ENCODE peak calls at places on chromosomes 4 and X, in eight cellular contexts. One of them, this sample, is unnamed. For H3K4me1, the result is how much of the 10 kb centered on the place peaks cover.

GRCh38 chr4:99856166-99856565 is 38.1 kb downstream of the LAMTOR3 start:
- DNase-seq in psoas muscle: no peak
- DNase-seq in tibial artery: no peak
- DNase-seq in mesenchymal stem cell: peak
- DNase-seq in cardiac muscle cell: no peak
- DNase-seq in colonic mucosa: no peak
- DNase-seq in HepG2: no peak
- DNase-seq in upper lobe of right lung: no peak
- DNase-seq in this sample: no peak

GRCh38 chr4:76781698-76782595 is 116.0 kb downstream of the SOWAHB start:
- DNase-seq in colonic mucosa: no peak
- DNase-seq in HepG2: peak
- DNase-seq in upper lobe of right lung: no peak
- DNase-seq in psoas muscle: no peak
- DNase-seq in mesenchymal stem cell: peak
- DNase-seq in tibial artery: no peak
- DNase-seq in cardiac muscle cell: no peak
- DNase-seq in this sample: peak

GRCh38 chr4:155759372-155760252 is 791 bp downstream of the GUCY1B1 start:
- DNase-seq in mesenchymal stem cell: peak
- DNase-seq in HepG2: no peak
- DNase-seq in cardiac muscle cell: peak
- DNase-seq in tibial artery: peak
- DNase-seq in colonic mucosa: peak
- DNase-seq in psoas muscle: peak
- DNase-seq in upper lobe of right lung: peak
- DNase-seq in this sample: peak

GRCh38 chr4:53942712-53943111 is 121.7 kb downstream of the CHIC2 start:
- DNase-seq in cardiac muscle cell: no peak
- DNase-seq in HepG2: no peak
- DNase-seq in mesenchymal stem cell: no peak
- DNase-seq in psoas muscle: no peak
- DNase-seq in colonic mucosa: no peak
- DNase-seq in tibial artery: no peak
- DNase-seq in upper lobe of right lung: no peak
- DNase-seq in this sample: no peak

GRCh38 chrX:122418758-122419157 is 765.3 kb upstream of the GRIA3 start:
- DNase-seq in upper lobe of right lung: no peak
- DNase-seq in colonic mucosa: no peak
- DNase-seq in tibial artery: no peak
- DNase-seq in mesenchymal stem cell: no peak
- DNase-seq in HepG2: no peak
- DNase-seq in psoas muscle: no peak
- DNase-seq in cardiac muscle cell: no peak
- DNase-seq in this sample: no peak

GRCh38 chrX:8815460-8816065 is 14.4 kb upstream of the FAM9A start:
- DNase-seq in mesenchymal stem cell: peak
- DNase-seq in upper lobe of right lung: no peak
- DNase-seq in HepG2: peak
- DNase-seq in tibial artery: no peak
- DNase-seq in cardiac muscle cell: peak
- DNase-seq in psoas muscle: no peak
- DNase-seq in colonic mucosa: peak
- DNase-seq in this sample: no peak

GRCh38 chrX:41616935-41617334 is 71.8 kb upstream of the GPR34 start:
- DNase-seq in cardiac muscle cell: peak
- DNase-seq in tibial artery: no peak
- DNase-seq in mesenchymal stem cell: no peak
- DNase-seq in colonic mucosa: no peak
- DNase-seq in psoas muscle: no peak
- DNase-seq in HepG2: peak
- DNase-seq in upper lobe of right lung: no peak
- DNase-seq in this sample: no peak

GRCh38 chr4:94515365-94515764 is 63.6 kb downstream of the PDLIM5 start:
- DNase-seq in psoas muscle: no peak
- DNase-seq in HepG2: no peak
- DNase-seq in tibial artery: no peak
- DNase-seq in cardiac muscle cell: no peak
- DNase-seq in colonic mucosa: no peak
- DNase-seq in upper lobe of right lung: no peak
- DNase-seq in mesenchymal stem cell: peak
- DNase-seq in this sample: no peak

GRCh38 chr4:102759835-102760644 is 728 bp downstream of the MANBA start:
- DNase-seq in colonic mucosa: peak
- DNase-seq in HepG2: peak
- DNase-seq in mesenchymal stem cell: peak
- DNase-seq in tibial artery: peak
- DNase-seq in psoas muscle: no peak
- DNase-seq in cardiac muscle cell: peak
- DNase-seq in upper lobe of right lung: no peak
- DNase-seq in this sample: peak

GRCh38 chr4:168057412-168057811 is 34.9 kb upstream of the ANXA10 start:
- DNase-seq in upper lobe of right lung: no peak
- DNase-seq in HepG2: no peak
- DNase-seq in psoas muscle: no peak
- DNase-seq in tibial artery: no peak
- DNase-seq in mesenchymal stem cell: no peak
- DNase-seq in colonic mucosa: no peak
- DNase-seq in cardiac muscle cell: no peak
- DNase-seq in this sample: no peak

GRCh38 chrX:64188901-64189300 is 16.6 kb downstream of the AMER1 start:
- DNase-seq in colonic mucosa: no peak
- DNase-seq in HepG2: peak
- DNase-seq in tibial artery: no peak
- DNase-seq in upper lobe of right lung: no peak
- DNase-seq in mesenchymal stem cell: no peak
- DNase-seq in psoas muscle: no peak
- DNase-seq in cardiac muscle cell: no peak
- DNase-seq in this sample: no peak

GRCh38 chrX:15242899-15243555 is 26.9 kb downstream of the ASB9 start:
- DNase-seq in HepG2: peak
- DNase-seq in mesenchymal stem cell: peak
- DNase-seq in upper lobe of right lung: no peak
- DNase-seq in psoas muscle: no peak
- DNase-seq in colonic mucosa: peak
- DNase-seq in cardiac muscle cell: peak
- DNase-seq in tibial artery: no peak
- DNase-seq in this sample: peak

DNA sequence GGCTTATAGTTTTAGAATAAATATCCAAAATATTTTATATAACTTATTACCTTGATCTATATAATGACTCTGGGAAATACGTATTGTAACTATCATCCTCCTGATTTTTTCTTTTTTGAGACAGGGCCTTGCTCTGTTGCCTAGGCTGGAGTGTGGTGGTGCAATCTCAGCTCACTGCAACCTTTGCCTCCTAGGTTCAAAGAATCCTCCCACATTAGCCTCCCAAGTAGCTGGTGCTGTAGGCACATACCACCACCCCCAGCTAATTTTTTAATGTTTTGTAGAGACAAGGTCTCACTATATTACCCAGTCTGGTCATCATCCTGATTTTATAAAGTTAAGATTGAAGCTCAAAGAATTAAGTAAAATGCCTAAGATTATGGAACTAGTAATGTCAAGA is 193.6 kb downstream of the SLC4A4 start:
- DNase-seq in tibial artery: no peak
- DNase-seq in cardiac muscle cell: no peak
- DNase-seq in upper lobe of right lung: no peak
- DNase-seq in psoas muscle: no peak
- DNase-seq in HepG2: no peak
- DNase-seq in mesenchymal stem cell: no peak
- DNase-seq in colonic mucosa: no peak
- DNase-seq in this sample: no peak
- H3K4me3 ChIP-seq in tibial artery: no peak
- H3K4me3 ChIP-seq in cardiac muscle cell: no peak
- H3K4me3 ChIP-seq in upper lobe of right lung: no peak
- H3K4me3 ChIP-seq in psoas muscle: no peak
- H3K4me3 ChIP-seq in HepG2: no peak
- H3K4me3 ChIP-seq in mesenchymal stem cell: no peak
- H3K4me3 ChIP-seq in colonic mucosa: no peak
- H3K4me3 ChIP-seq in this sample: no peak

DNA sequence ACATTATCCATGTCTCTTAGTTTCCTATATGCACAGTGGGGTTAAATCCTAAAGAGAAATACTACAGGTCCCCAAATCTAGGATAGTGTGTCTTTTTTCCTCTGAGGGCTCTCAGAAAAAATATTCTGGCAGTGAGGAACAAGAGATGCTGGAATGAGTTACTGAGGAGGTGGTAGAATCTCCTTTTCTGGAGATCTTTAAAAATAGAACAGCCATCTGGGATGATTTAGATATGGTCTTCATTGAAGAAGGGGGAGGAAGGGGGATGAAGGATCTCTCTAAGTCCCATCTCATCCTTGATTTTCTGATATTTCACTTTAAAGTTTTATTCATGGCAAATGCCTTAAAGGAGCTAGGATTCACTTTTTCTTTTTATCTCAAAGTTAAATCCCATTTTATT is 235.0 kb downstream of the MAML3 start:
- DNase-seq in tibial artery: no peak
- DNase-seq in mesenchymal stem cell: peak
- DNase-seq in colonic mucosa: no peak
- DNase-seq in upper lobe of right lung: no peak
- DNase-seq in psoas muscle: no peak
- DNase-seq in HepG2: no peak
- DNase-seq in cardiac muscle cell: no peak
- DNase-seq in this sample: no peak
- H3K4me1 ChIP-seq in tibial artery: under half
- H3K4me1 ChIP-seq in mesenchymal stem cell: under half
- H3K4me1 ChIP-seq in colonic mucosa: under half
- H3K4me1 ChIP-seq in upper lobe of right lung: half or more
- H3K4me1 ChIP-seq in psoas muscle: under half
- H3K4me1 ChIP-seq in HepG2: half or more
- H3K4me1 ChIP-seq in cardiac muscle cell: half or more
- H3K4me1 ChIP-seq in this sample: under half

GRCh38 chr4:57191523-57192034 is 81.4 kb upstream of the IGFBP7 start:
- DNase-seq in cardiac muscle cell: no peak
- DNase-seq in colonic mucosa: peak
- DNase-seq in HepG2: no peak
- DNase-seq in mesenchymal stem cell: peak
- DNase-seq in psoas muscle: no peak
- DNase-seq in tibial artery: no peak
- DNase-seq in upper lobe of right lung: no peak
- DNase-seq in this sample: peak
- H3K27ac ChIP-seq in cardiac muscle cell: no peak
- H3K27ac ChIP-seq in colonic mucosa: no peak
- H3K27ac ChIP-seq in HepG2: no peak
- H3K27ac ChIP-seq in mesenchymal stem cell: no peak
- H3K27ac ChIP-seq in psoas muscle: no peak
- H3K27ac ChIP-seq in tibial artery: no peak
- H3K27ac ChIP-seq in upper lobe of right lung: no peak
- H3K27ac ChIP-seq in this sample: no peak

GRCh38 chrX:129782015-129782495 is 2.3 kb downstream of the SASH3 start:
- DNase-seq in upper lobe of right lung: no peak
- DNase-seq in HepG2: no peak
- DNase-seq in tibial artery: no peak
- DNase-seq in mesenchymal stem cell: no peak
- DNase-seq in cardiac muscle cell: no peak
- DNase-seq in colonic mucosa: no peak
- DNase-seq in psoas muscle: no peak
- DNase-seq in this sample: no peak

GRCh38 chrX:129779747-129780146 is at the start of gene SASH3:
- DNase-seq in psoas muscle: peak
- DNase-seq in tibial artery: peak
- DNase-seq in colonic mucosa: no peak
- DNase-seq in upper lobe of right lung: peak
- DNase-seq in HepG2: no peak
- DNase-seq in cardiac muscle cell: no peak
- DNase-seq in mesenchymal stem cell: no peak
- DNase-seq in this sample: peak

GRCh38 chrX:129782706-129783105 is 3.0 kb downstream of the SASH3 start:
- DNase-seq in upper lobe of right lung: no peak
- DNase-seq in tibial artery: no peak
- DNase-seq in colonic mucosa: no peak
- DNase-seq in HepG2: no peak
- DNase-seq in mesenchymal stem cell: no peak
- DNase-seq in cardiac muscle cell: no peak
- DNase-seq in psoas muscle: no peak
- DNase-seq in this sample: no peak

GRCh38 chrX:129780441-129781105 is 824 bp downstream of the SASH3 start:
- DNase-seq in HepG2: no peak
- DNase-seq in upper lobe of right lung: no peak
- DNase-seq in colonic mucosa: no peak
- DNase-seq in tibial artery: no peak
- DNase-seq in psoas muscle: peak
- DNase-seq in cardiac muscle cell: no peak
- DNase-seq in mesenchymal stem cell: no peak
- DNase-seq in this sample: no peak

GRCh38 chrX:129781134-129782014 is 1.6 kb downstream of the SASH3 start:
- DNase-seq in psoas muscle: peak
- DNase-seq in HepG2: no peak
- DNase-seq in tibial artery: no peak
- DNase-seq in colonic mucosa: no peak
- DNase-seq in mesenchymal stem cell: no peak
- DNase-seq in cardiac muscle cell: no peak
- DNase-seq in upper lobe of right lung: peak
- DNase-seq in this sample: peak
- H3K4me3 ChIP-seq in psoas muscle: peak
- H3K4me3 ChIP-seq in HepG2: no peak
- H3K4me3 ChIP-seq in tibial artery: no peak
- H3K4me3 ChIP-seq in colonic mucosa: peak
- H3K4me3 ChIP-seq in mesenchymal stem cell: no peak
- H3K4me3 ChIP-seq in cardiac muscle cell: no peak
- H3K4me3 ChIP-seq in upper lobe of right lung: peak
- H3K4me3 ChIP-seq in this sample: no peak

GRCh38 chr4:184807261-184807660 is 18.5 kb downstream of the ACSL1 start:
- DNase-seq in cardiac muscle cell: no peak
- DNase-seq in mesenchymal stem cell: no peak
- DNase-seq in colonic mucosa: no peak
- DNase-seq in upper lobe of right lung: no peak
- DNase-seq in HepG2: no peak
- DNase-seq in tibial artery: peak
- DNase-seq in psoas muscle: no peak
- DNase-seq in this sample: no peak
- H3K4me1 ChIP-seq in cardiac muscle cell: under half
- H3K4me1 ChIP-seq in mesenchymal stem cell: under half
- H3K4me1 ChIP-seq in colonic mucosa: under half
- H3K4me1 ChIP-seq in upper lobe of right lung: under half
- H3K4me1 ChIP-seq in HepG2: half or more
- H3K4me1 ChIP-seq in tibial artery: under half
- H3K4me1 ChIP-seq in psoas muscle: half or more
- H3K4me1 ChIP-seq in this sample: half or more

DNA sequence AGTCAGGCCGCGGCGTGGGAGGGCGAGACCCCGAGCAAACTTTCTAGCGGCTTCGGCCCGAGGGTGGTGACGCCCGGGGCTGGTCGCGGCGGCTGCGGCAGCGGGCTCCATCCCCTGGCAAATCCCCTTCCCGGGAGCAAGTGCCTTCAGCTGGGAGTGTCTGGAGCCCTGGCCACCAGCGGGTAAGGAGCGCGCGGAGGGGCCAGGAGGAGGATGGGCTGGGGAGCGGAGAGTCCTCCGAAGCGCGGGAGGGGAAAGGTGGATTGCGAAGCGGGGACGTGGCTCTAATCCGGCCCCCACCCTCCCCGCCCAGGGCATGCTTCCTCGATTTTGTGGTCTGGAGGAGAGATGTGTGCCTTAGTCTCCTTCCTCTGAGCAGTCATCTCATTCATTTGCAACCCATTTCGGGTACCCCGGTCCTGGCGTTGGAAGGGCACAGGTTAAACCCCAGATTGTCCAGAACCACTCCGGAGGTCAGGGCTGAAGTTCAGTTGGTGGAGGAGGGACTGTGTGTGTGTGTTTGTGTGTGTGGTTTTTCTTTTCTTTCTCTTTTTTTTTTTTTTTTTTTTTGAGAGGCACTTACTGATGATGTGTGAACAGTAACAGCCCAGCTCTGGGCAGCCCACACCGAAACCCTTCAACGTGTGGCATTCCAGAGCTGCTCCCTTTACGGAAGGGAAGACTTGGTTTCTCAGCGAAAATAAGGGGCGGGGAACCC is 499 bp downstream of the SGMS2 start:
- DNase-seq in upper lobe of right lung: peak
- DNase-seq in colonic mucosa: peak
- DNase-seq in tibial artery: peak
- DNase-seq in psoas muscle: peak
- DNase-seq in cardiac muscle cell: peak
- DNase-seq in HepG2: no peak
- DNase-seq in mesenchymal stem cell: peak
- DNase-seq in this sample: peak
- H3K27ac ChIP-seq in upper lobe of right lung: peak
- H3K27ac ChIP-seq in colonic mucosa: peak
- H3K27ac ChIP-seq in tibial artery: peak
- H3K27ac ChIP-seq in psoas muscle: peak
- H3K27ac ChIP-seq in cardiac muscle cell: no peak
- H3K27ac ChIP-seq in HepG2: no peak
- H3K27ac ChIP-seq in mesenchymal stem cell: peak
- H3K27ac ChIP-seq in this sample: peak